ENCODE peak calls at places on chromosomes 11 and 22, in eight cellular contexts. U is head of caudate nucleus; F is EH; P is non-pigmented ciliary epithelial cell; D is activated naive CD4-positive, alpha-beta T cell; X is stimulated activated CD8-positive, alpha-beta memory T cell treated with anti-CD3 and anti-CD28 coated beads, Interleukin-12 subunit alpha, Interleukin-12 subunit beta, amount 100 ng/mL, for 4 hours; K is stimulated activated CD4-positive, alpha-beta T cell treated with anti-CD3 and anti-CD28 coated beads, Interleukin-4, amount 100 ng/mL, for 48 hours; N is sciatic nerve. E is an unnamed sample.

GRCh38 chr11:68033708-68034045 is 3.2 kb downstream of the NDUFS8 start:
- DNase-seq in X (no peak), F (no peak), P (no peak), K (no peak), N (no peak), D (no peak), U (no peak), E (no peak)

GRCh38 chr11:43835104-43835503 is 45.5 kb upstream of the ALKBH3 start:
- DNase-seq in F (no peak), N (no peak), D (no peak), X (no peak), U (no peak), K (no peak), P (no peak), E (no peak)

GRCh38 chr22:45531944-45532631 is 29.4 kb downstream of the FBLN1 start:
- DNase-seq in P (no peak), N (no peak), U (no peak), X (no peak), D (no peak), F (no peak), K (no peak), E (no peak)

GRCh38 chr22:28711820-28712777 is 29.5 kb downstream of the CHEK2 start:
- DNase-seq in K (no peak), N (no peak), X (no peak), U (no peak), P (peak), D (no peak), F (peak), E (no peak)

GRCh38 chr22:50599816-50600454 is 658 bp upstream of the MAPK8IP2 start:
- DNase-seq in P (no peak), U (peak), N (peak), D (peak), F (peak), X (no peak), K (peak), E (no peak)

GRCh38 chr11:78567209-78567608 is 7.5 kb downstream of the NARS2 start:
- DNase-seq in N (no peak), F (peak), D (no peak), U (no peak), X (no peak), P (peak), K (no peak), E (no peak)

GRCh38 chr11:116232364-116232801 is 540.4 kb downstream of the BUD13 start:
- DNase-seq in P (no peak), N (no peak), U (no peak), F (no peak), D (no peak), X (no peak), K (no peak), E (no peak)

GRCh38 chr22:31504282-31504681 is 7.9 kb downstream of the SFI1 start:
- DNase-seq in X (no peak), K (no peak), U (no peak), F (peak), D (no peak), N (no peak), P (peak), E (no peak)

GRCh38 chr11:61968758-61969390 is 1.4 kb upstream of the FTH1 start:
- DNase-seq in P (no peak), X (no peak), D (no peak), F (no peak), U (no peak), N (peak), K (no peak), E (no peak)

GRCh38 chr11:128297805-128298204 is 289.6 kb downstream of the ETS1 start:
- DNase-seq in P (no peak), D (no peak), K (no peak), F (no peak), X (no peak), N (no peak), U (no peak), E (no peak)

GRCh38 chr22:30870451-30871345 is 97.9 kb downstream of the MORC2 start:
- DNase-seq in U (no peak), F (no peak), N (peak), K (no peak), D (no peak), P (no peak), X (no peak), E (no peak)

GRCh38 chr11:9095421-9095820 is 4.0 kb upstream of the SCUBE2 start:
- DNase-seq in F (no peak), K (no peak), D (no peak), P (no peak), N (no peak), U (no peak), X (no peak), E (no peak)

GRCh38 chr22:26534874-26535470 is 22.7 kb upstream of the TFIP11 start:
- DNase-seq in N (no peak), K (no peak), P (no peak), X (no peak), F (no peak), D (no peak), U (no peak), E (no peak)

GRCh38 chr11:10818594-10818993 is 9.9 kb upstream of the EIF4G2 start:
- DNase-seq in P (peak), F (peak), X (no peak), U (no peak), N (no peak), K (no peak), D (no peak), E (peak)

GRCh38 chr11:60905551-60906113 is 753 bp downstream of the PRPF19 start:
- DNase-seq in X (no peak), U (no peak), N (no peak), F (peak), K (no peak), D (no peak), P (no peak), E (no peak)

GRCh38 chr11:19447150-19447566 is 206.4 kb upstream of the E2F8 start:
- DNase-seq in K (no peak), D (no peak), U (no peak), X (no peak), F (peak), N (no peak), P (no peak), E (peak)

GRCh38 chr11:124920870-124921609 is 2.0 kb downstream of the HEPN1 start:
- DNase-seq in K (peak), D (peak), X (peak), F (peak), N (peak), P (no peak), U (peak), E (no peak)

GRCh38 chr11:74685905-74686304 is 45.3 kb downstream of the CHRDL2 start:
- DNase-seq in P (no peak), X (no peak), K (no peak), F (no peak), N (peak), D (no peak), U (no peak), E (no peak)

GRCh38 chr22:42972592-42973535 is 42.1 kb downstream of the PACSIN2 start:
- DNase-seq in K (no peak), P (no peak), U (no peak), X (no peak), D (no peak), N (no peak), F (no peak), E (no peak)

GRCh38 chr22:24894220-24894975 is 52.1 kb downstream of the LHFPL7 start:
- DNase-seq in U (no peak), X (no peak), N (peak), K (no peak), F (peak), D (no peak), P (peak), E (peak)

GRCh38 chr11:124198852-124199389 is 15.8 kb downstream of the OR10D3 start:
- DNase-seq in X (no peak), N (no peak), K (no peak), F (no peak), D (no peak), P (no peak), U (no peak), E (no peak)

GRCh38 chr22:17580461-17581031 is 17.2 kb downstream of the SLC25A18 start:
- DNase-seq in U (no peak), N (no peak), X (no peak), F (no peak), P (no peak), D (no peak), K (no peak), E (no peak)

GRCh38 chr11:17601206-17602075 is 54.4 kb downstream of the OTOG start:
- DNase-seq in N (peak), P (no peak), D (no peak), U (peak), F (peak), K (no peak), X (no peak), E (no peak)

GRCh38 chr11:3087821-3088800 is 30.9 kb upstream of the CARS1 start:
- DNase-seq in D (no peak), F (peak), X (no peak), K (no peak), U (no peak), P (no peak), N (peak), E (no peak)

GRCh38 chr11:57460756-57461749 is 725 bp downstream of the RTN4RL2 start:
- DNase-seq in K (no peak), D (no peak), P (no peak), U (no peak), F (no peak), N (no peak), X (no peak), E (no peak)

GRCh38 chr22:31872209-31872608 is 72.1 kb upstream of the YWHAH start:
- DNase-seq in X (no peak), P (no peak), F (no peak), D (no peak), U (no peak), N (no peak), K (no peak), E (no peak)

GRCh38 chr11:63274776-63275175 is 31.4 kb upstream of the SLC22A25 start:
- DNase-seq in K (no peak), P (no peak), F (no peak), X (no peak), U (no peak), N (no peak), D (no peak), E (no peak)

GRCh38 chr11:82831364-82831763 is 68.9 kb downstream of the PRCP start:
- DNase-seq in D (no peak), U (no peak), F (no peak), X (no peak), K (no peak), P (no peak), N (no peak), E (no peak)